ENCODE peak calls at places on chromosomes 6 and 20, in nine cellular contexts. One of them, this sample, is unnamed.

GRCh38 chr20:48294196-48294595 is 508.9 kb upstream of the SULF2 start:
- DNase-seq in neural progenitor cell: no peak
- DNase-seq in epithelial cell of esophagus: no peak
- DNase-seq in GM23248: peak; percentile 63
- DNase-seq in BE2C: no peak
- DNase-seq in mesenchymal stem cell: no peak
- DNase-seq in brain microvascular endothelial cell: peak; percentile 38
- DNase-seq in SJSA1: peak; percentile 39
- DNase-seq in heart left ventricle: no peak
- DNase-seq in this sample: no peak

GRCh38 chr6:35757461-35758123 is 18.8 kb upstream of the CLPSL2 start:
- DNase-seq in epithelial cell of esophagus: peak; percentile 38
- DNase-seq in SJSA1: no peak
- DNase-seq in GM23248: peak; percentile 40
- DNase-seq in brain microvascular endothelial cell: peak; percentile 43
- DNase-seq in mesenchymal stem cell: peak; percentile 52
- DNase-seq in heart left ventricle: no peak
- DNase-seq in BE2C: no peak
- DNase-seq in neural progenitor cell: peak; percentile 80
- DNase-seq in this sample: no peak

GRCh38 chr6:32153835-32154513 is at the start of gene PPT2:
- DNase-seq in GM23248: peak; percentile 93
- DNase-seq in heart left ventricle: peak; percentile 94
- DNase-seq in SJSA1: peak; percentile 87
- DNase-seq in brain microvascular endothelial cell: peak; percentile 93
- DNase-seq in BE2C: peak; percentile 95
- DNase-seq in neural progenitor cell: peak; percentile 93
- DNase-seq in epithelial cell of esophagus: peak; percentile 88
- DNase-seq in mesenchymal stem cell: peak; percentile 97
- DNase-seq in this sample: peak; percentile 92

GRCh38 chr6:148272084-148272483 is 70.6 kb upstream of the SASH1 start:
- DNase-seq in GM23248: peak; percentile 94
- DNase-seq in epithelial cell of esophagus: peak; percentile 58
- DNase-seq in neural progenitor cell: no peak
- DNase-seq in BE2C: no peak
- DNase-seq in brain microvascular endothelial cell: peak; percentile 92
- DNase-seq in SJSA1: peak; percentile 73
- DNase-seq in heart left ventricle: no peak
- DNase-seq in mesenchymal stem cell: peak; percentile 92
- DNase-seq in this sample: no peak

GRCh38 chr20:19947611-19948264 is 69.4 kb upstream of the NAA20 start:
- DNase-seq in brain microvascular endothelial cell: peak; percentile 75
- DNase-seq in GM23248: peak; percentile 35
- DNase-seq in neural progenitor cell: no peak
- DNase-seq in heart left ventricle: no peak
- DNase-seq in mesenchymal stem cell: peak; percentile 93
- DNase-seq in BE2C: no peak
- DNase-seq in epithelial cell of esophagus: peak; percentile 36
- DNase-seq in SJSA1: peak; percentile 45
- DNase-seq in this sample: no peak

GRCh38 chr20:15375836-15376235 is 1038.4 kb upstream of the FLRT3 start:
- DNase-seq in mesenchymal stem cell: no peak
- DNase-seq in brain microvascular endothelial cell: no peak
- DNase-seq in BE2C: no peak
- DNase-seq in heart left ventricle: no peak
- DNase-seq in neural progenitor cell: no peak
- DNase-seq in epithelial cell of esophagus: peak; percentile 64
- DNase-seq in GM23248: no peak
- DNase-seq in SJSA1: no peak
- DNase-seq in this sample: no peak

GRCh38 chr6:37168809-37169457 is 1.0 kb upstream of the PIM1 start:
- DNase-seq in heart left ventricle: no peak
- DNase-seq in epithelial cell of esophagus: peak; percentile 61
- DNase-seq in SJSA1: no peak
- DNase-seq in GM23248: peak; percentile 90
- DNase-seq in neural progenitor cell: no peak
- DNase-seq in brain microvascular endothelial cell: no peak
- DNase-seq in mesenchymal stem cell: peak; percentile 77
- DNase-seq in BE2C: no peak
- DNase-seq in this sample: no peak

GRCh38 chr20:46031701-46032254 is 2.8 kb downstream of the SLC12A5 start:
- DNase-seq in heart left ventricle: no peak
- DNase-seq in SJSA1: no peak
- DNase-seq in brain microvascular endothelial cell: no peak
- DNase-seq in GM23248: peak; percentile 17
- DNase-seq in BE2C: peak; percentile 86
- DNase-seq in neural progenitor cell: peak; percentile 89
- DNase-seq in epithelial cell of esophagus: peak; percentile 20
- DNase-seq in mesenchymal stem cell: no peak
- DNase-seq in this sample: no peak

GRCh38 chr6:42374027-42374669 is 77.6 kb downstream of the TRERF1 start:
- DNase-seq in neural progenitor cell: no peak
- DNase-seq in mesenchymal stem cell: peak; percentile 18
- DNase-seq in epithelial cell of esophagus: peak; percentile 11
- DNase-seq in brain microvascular endothelial cell: no peak
- DNase-seq in SJSA1: no peak
- DNase-seq in BE2C: no peak
- DNase-seq in GM23248: no peak
- DNase-seq in heart left ventricle: no peak
- DNase-seq in this sample: no peak

GRCh38 chr6:49409951-49410542 is 53.0 kb downstream of the MMUT start:
- DNase-seq in neural progenitor cell: peak; percentile 78
- DNase-seq in mesenchymal stem cell: peak; percentile 72
- DNase-seq in SJSA1: peak; percentile 29
- DNase-seq in brain microvascular endothelial cell: peak; percentile 86
- DNase-seq in BE2C: peak; percentile 82
- DNase-seq in epithelial cell of esophagus: peak; percentile 80
- DNase-seq in GM23248: peak; percentile 71
- DNase-seq in heart left ventricle: peak; percentile 48
- DNase-seq in this sample: peak; percentile 82

GRCh38 chr6:11702039-11702795 is 76.4 kb downstream of the ADTRP start:
- DNase-seq in mesenchymal stem cell: peak; percentile 28
- DNase-seq in epithelial cell of esophagus: peak; percentile 86
- DNase-seq in heart left ventricle: peak; percentile 46
- DNase-seq in GM23248: peak; percentile 86
- DNase-seq in SJSA1: no peak
- DNase-seq in BE2C: no peak
- DNase-seq in brain microvascular endothelial cell: peak; percentile 60
- DNase-seq in neural progenitor cell: no peak
- DNase-seq in this sample: no peak

GRCh38 chr6:11700118-11700718 is 78.4 kb downstream of the ADTRP start:
- DNase-seq in heart left ventricle: no peak
- DNase-seq in epithelial cell of esophagus: peak; percentile 70
- DNase-seq in GM23248: peak; percentile 80
- DNase-seq in neural progenitor cell: peak; percentile 48
- DNase-seq in BE2C: no peak
- DNase-seq in mesenchymal stem cell: peak; percentile 67
- DNase-seq in brain microvascular endothelial cell: no peak
- DNase-seq in SJSA1: peak; percentile 28
- DNase-seq in this sample: no peak

GRCh38 chr6:11705069-11705468 is 73.5 kb downstream of the ADTRP start:
- DNase-seq in neural progenitor cell: no peak
- DNase-seq in epithelial cell of esophagus: no peak
- DNase-seq in SJSA1: no peak
- DNase-seq in heart left ventricle: no peak
- DNase-seq in mesenchymal stem cell: no peak
- DNase-seq in brain microvascular endothelial cell: no peak
- DNase-seq in GM23248: no peak
- DNase-seq in BE2C: no peak
- DNase-seq in this sample: no peak

GRCh38 chr6:11701568-11701967 is 77.0 kb downstream of the ADTRP start:
- DNase-seq in BE2C: no peak
- DNase-seq in GM23248: no peak
- DNase-seq in brain microvascular endothelial cell: no peak
- DNase-seq in neural progenitor cell: no peak
- DNase-seq in heart left ventricle: no peak
- DNase-seq in epithelial cell of esophagus: peak; percentile 17
- DNase-seq in mesenchymal stem cell: no peak
- DNase-seq in SJSA1: no peak
- DNase-seq in this sample: no peak

DNA sequence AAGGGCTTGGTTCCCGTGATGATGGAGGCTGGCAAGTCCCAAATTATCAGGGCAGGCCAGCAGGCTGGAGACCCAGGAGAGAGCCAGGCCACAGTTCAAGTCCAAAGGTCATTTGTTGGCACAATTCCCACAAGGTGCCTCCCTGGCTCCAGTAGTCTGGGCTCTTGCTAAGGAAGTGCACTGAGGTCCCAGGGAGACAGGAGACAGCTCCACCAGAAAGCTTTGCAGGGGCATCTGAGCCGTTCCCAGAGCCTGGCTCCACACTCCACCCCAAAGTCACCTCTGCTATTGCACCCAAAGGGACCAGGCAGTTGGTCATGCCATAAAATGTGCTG is 75.8 kb downstream of the ADTRP start:
- DNase-seq in GM23248: no peak
- DNase-seq in heart left ventricle: no peak
- DNase-seq in mesenchymal stem cell: no peak
- DNase-seq in neural progenitor cell: no peak
- DNase-seq in SJSA1: no peak
- DNase-seq in brain microvascular endothelial cell: no peak
- DNase-seq in epithelial cell of esophagus: no peak
- DNase-seq in BE2C: no peak
- DNase-seq in this sample: no peak
- H3K4me3 ChIP-seq in GM23248: no peak overlapping the region
- H3K4me3 ChIP-seq in heart left ventricle: no peak overlapping the region
- H3K4me3 ChIP-seq in mesenchymal stem cell: no peak overlapping the region
- H3K4me3 ChIP-seq in neural progenitor cell: no peak overlapping the region
- H3K4me3 ChIP-seq in SJSA1: no peak overlapping the region
- H3K4me3 ChIP-seq in brain microvascular endothelial cell: no peak overlapping the region
- H3K4me3 ChIP-seq in epithelial cell of esophagus: no peak overlapping the region
- H3K4me3 ChIP-seq in BE2C: no peak overlapping the region
- H3K4me3 ChIP-seq in this sample: no peak overlapping the region

DNA sequence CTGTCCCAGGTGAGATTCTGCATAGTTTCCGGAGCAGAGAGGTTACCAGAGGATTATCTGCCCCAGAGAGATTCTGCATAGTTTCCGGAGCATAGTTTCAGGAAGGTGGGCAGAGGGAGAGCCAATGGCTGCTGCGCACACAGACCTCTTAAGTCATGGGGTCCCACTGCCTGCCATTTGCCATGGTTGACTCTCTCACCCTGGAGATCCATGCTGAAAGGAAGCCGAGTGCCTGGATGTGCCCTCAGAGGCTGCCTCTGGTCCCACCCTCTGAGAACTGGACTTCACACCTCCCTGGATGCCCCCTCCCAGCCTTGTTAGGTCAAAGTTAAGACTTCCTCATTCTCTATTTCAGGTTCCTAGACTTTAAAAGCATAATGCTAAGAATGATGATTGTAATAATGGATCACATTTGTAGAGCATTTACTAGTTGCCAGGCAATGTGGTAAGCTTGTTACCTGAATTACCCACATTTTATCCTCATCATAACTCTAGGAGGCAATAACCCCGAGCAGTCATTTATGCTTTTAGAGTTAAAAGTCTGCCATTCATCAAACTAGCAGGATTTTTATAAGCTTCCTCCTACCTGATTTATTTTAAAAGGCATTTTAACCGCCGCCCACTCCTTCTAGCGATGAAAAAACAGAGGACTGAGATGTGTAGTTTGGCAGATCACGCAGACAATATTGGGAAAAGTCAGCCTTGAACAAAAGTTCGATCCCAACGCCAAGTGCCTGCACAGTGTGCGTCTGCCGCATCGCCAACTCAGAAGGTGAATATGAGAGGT is 11.9 kb downstream of the SERPINB9 start:
- DNase-seq in heart left ventricle: no peak
- DNase-seq in neural progenitor cell: no peak
- DNase-seq in BE2C: no peak
- DNase-seq in brain microvascular endothelial cell: no peak
- DNase-seq in mesenchymal stem cell: no peak
- DNase-seq in SJSA1: no peak
- DNase-seq in GM23248: no peak
- DNase-seq in epithelial cell of esophagus: no peak
- DNase-seq in this sample: no peak
- H3K4me3 ChIP-seq in heart left ventricle: no peak overlapping the region
- H3K4me3 ChIP-seq in neural progenitor cell: no peak overlapping the region
- H3K4me3 ChIP-seq in BE2C: no peak overlapping the region
- H3K4me3 ChIP-seq in brain microvascular endothelial cell: no peak overlapping the region
- H3K4me3 ChIP-seq in mesenchymal stem cell: no peak overlapping the region
- H3K4me3 ChIP-seq in SJSA1: no peak overlapping the region
- H3K4me3 ChIP-seq in GM23248: no peak overlapping the region
- H3K4me3 ChIP-seq in epithelial cell of esophagus: no peak overlapping the region
- H3K4me3 ChIP-seq in this sample: no peak overlapping the region

GRCh38 chr6:158040804-158041347 is 59.2 kb downstream of the SYNJ2 start:
- DNase-seq in BE2C: no peak
- DNase-seq in neural progenitor cell: no peak
- DNase-seq in GM23248: peak; percentile 57
- DNase-seq in epithelial cell of esophagus: no peak
- DNase-seq in SJSA1: no peak
- DNase-seq in mesenchymal stem cell: peak; percentile 90
- DNase-seq in brain microvascular endothelial cell: peak; percentile 87
- DNase-seq in heart left ventricle: peak; percentile 36
- DNase-seq in this sample: no peak
- H3K4me3 ChIP-seq in BE2C: no peak overlapping the region
- H3K4me3 ChIP-seq in neural progenitor cell: no peak overlapping the region
- H3K4me3 ChIP-seq in GM23248: no peak overlapping the region
- H3K4me3 ChIP-seq in epithelial cell of esophagus: no peak overlapping the region
- H3K4me3 ChIP-seq in SJSA1: peak overlapping the region; percentile 5
- H3K4me3 ChIP-seq in mesenchymal stem cell: no peak overlapping the region
- H3K4me3 ChIP-seq in brain microvascular endothelial cell: peak overlapping the region; percentile 12
- H3K4me3 ChIP-seq in heart left ventricle: no peak overlapping the region
- H3K4me3 ChIP-seq in this sample: no peak overlapping the region

GRCh38 chr6:130359736-130360135 is 6.1 kb upstream of the TMEM200A start:
- DNase-seq in BE2C: no peak
- DNase-seq in neural progenitor cell: no peak
- DNase-seq in mesenchymal stem cell: no peak
- DNase-seq in GM23248: no peak
- DNase-seq in epithelial cell of esophagus: peak; percentile 45
- DNase-seq in SJSA1: no peak
- DNase-seq in brain microvascular endothelial cell: no peak
- DNase-seq in heart left ventricle: no peak
- DNase-seq in this sample: no peak

GRCh38 chr6:130354322-130354721 is 11.5 kb upstream of the TMEM200A start:
- DNase-seq in epithelial cell of esophagus: no peak
- DNase-seq in heart left ventricle: no peak
- DNase-seq in neural progenitor cell: no peak
- DNase-seq in BE2C: no peak
- DNase-seq in mesenchymal stem cell: no peak
- DNase-seq in GM23248: no peak
- DNase-seq in SJSA1: no peak
- DNase-seq in brain microvascular endothelial cell: no peak
- DNase-seq in this sample: no peak

GRCh38 chr6:130357436-130357835 is 8.4 kb upstream of the TMEM200A start:
- DNase-seq in epithelial cell of esophagus: no peak
- DNase-seq in heart left ventricle: no peak
- DNase-seq in GM23248: no peak
- DNase-seq in neural progenitor cell: no peak
- DNase-seq in SJSA1: no peak
- DNase-seq in brain microvascular endothelial cell: no peak
- DNase-seq in BE2C: no peak
- DNase-seq in mesenchymal stem cell: no peak
- DNase-seq in this sample: no peak

DNA sequence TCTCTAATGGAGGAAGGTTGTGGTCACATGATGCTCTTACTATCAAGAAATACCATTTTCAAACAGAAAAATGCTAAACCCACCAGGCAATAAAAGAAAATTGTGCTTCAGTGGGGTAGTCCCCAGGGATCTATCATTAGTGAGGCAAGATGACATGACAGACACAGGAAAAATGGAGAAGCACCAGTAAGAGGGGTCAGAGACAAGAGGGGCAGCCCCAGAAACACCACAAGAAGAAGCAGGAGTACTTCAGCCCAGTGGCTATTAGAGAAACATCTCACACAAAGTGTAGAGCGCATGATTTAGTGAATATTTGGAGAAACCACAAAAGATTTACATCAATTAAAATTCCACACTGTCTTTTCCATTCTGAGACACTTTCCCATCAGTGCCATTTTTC is 10.2 kb upstream of the TMEM200A start:
- DNase-seq in GM23248: no peak
- DNase-seq in epithelial cell of esophagus: no peak
- DNase-seq in SJSA1: no peak
- DNase-seq in heart left ventricle: no peak
- DNase-seq in neural progenitor cell: no peak
- DNase-seq in mesenchymal stem cell: no peak
- DNase-seq in brain microvascular endothelial cell: no peak
- DNase-seq in BE2C: no peak
- DNase-seq in this sample: no peak
- H3K4me3 ChIP-seq in GM23248: no peak overlapping the region
- H3K4me3 ChIP-seq in epithelial cell of esophagus: no peak overlapping the region
- H3K4me3 ChIP-seq in SJSA1: no peak overlapping the region
- H3K4me3 ChIP-seq in heart left ventricle: no peak overlapping the region
- H3K4me3 ChIP-seq in neural progenitor cell: no peak overlapping the region
- H3K4me3 ChIP-seq in mesenchymal stem cell: no peak overlapping the region
- H3K4me3 ChIP-seq in brain microvascular endothelial cell: no peak overlapping the region
- H3K4me3 ChIP-seq in BE2C: no peak overlapping the region
- H3K4me3 ChIP-seq in this sample: no peak overlapping the region

This sample was measured in right atrium auricular region.